ENCODE peak calls at places on chromosome 12, in eight cellular contexts. I is mesenchymal stem cell; Z is CD8-positive, alpha-beta memory T cell; T is astrocyte of the spinal cord; Y is lung; M is upper lobe of left lung; W is dorsolateral prefrontal cortex; Q is aorta. E is an unnamed sample.

GRCh38 chr12:4119157-4119761 is 154.3 kb upstream of the CCND2 start:
- DNase-seq in I (no peak), Z (no peak), T (no peak), Y (peak), M (no peak), W (no peak), Q (no peak), E (no peak)

GRCh38 chr12:106174876-106175275 is 36.1 kb upstream of the NUAK1 start:
- DNase-seq in I (no peak), Z (no peak), T (no peak), Y (no peak), M (no peak), W (no peak), Q (no peak), E (no peak)

GRCh38 chr12:56257491-56258067 is 605 bp downstream of the ANKRD52 start:
- DNase-seq in I (peak), Z (no peak), T (peak), Y (no peak), M (no peak), W (no peak), Q (no peak), E (no peak)

GRCh38 chr12:93098077-93098476 is 169.0 kb upstream of the EEA1 start:
- DNase-seq in I (peak), Z (peak), T (peak), Y (peak), M (no peak), W (no peak), Q (peak), E (no peak)

GRCh38 chr12:124026755-124027745 is 54.0 kb downstream of the ZNF664 start:
- DNase-seq in I (peak), Z (no peak), T (peak), Y (no peak), M (no peak), W (no peak), Q (no peak), E (no peak)

GRCh38 chr12:116123511-116124258 is 153.8 kb downstream of the MED13L start:
- DNase-seq in I (peak), Z (no peak), T (peak), Y (peak), M (no peak), W (peak), Q (no peak), E (no peak)

GRCh38 chr12:96233941-96234461 is 39.8 kb downstream of the ELK3 start:
- DNase-seq in I (no peak), Z (no peak), T (peak), Y (peak), M (peak), W (peak), Q (peak), E (no peak)

GRCh38 chr12:16523570-16524331 is 82.2 kb downstream of the LMO3 start:
- DNase-seq in I (no peak), Z (no peak), T (no peak), Y (no peak), M (no peak), W (no peak), Q (no peak), E (no peak)

GRCh38 chr12:16330554-16330953 is 16.9 kb upstream of the MGST1 start:
- DNase-seq in I (no peak), Z (no peak), T (no peak), Y (no peak), M (no peak), W (no peak), Q (no peak), E (no peak)

GRCh38 chr12:41795910-41796309 is 348.8 kb downstream of the GXYLT1 start:
- DNase-seq in I (no peak), Z (no peak), T (no peak), Y (no peak), M (no peak), W (no peak), Q (no peak), E (no peak)

GRCh38 chr12:108403952-108404351 is 64.8 kb upstream of the CMKLR1 start:
- DNase-seq in I (no peak), Z (no peak), T (no peak), Y (no peak), M (no peak), W (no peak), Q (no peak), E (no peak)

GRCh38 chr12:26231930-26232329 is 36.6 kb downstream of the SSPN start:
- DNase-seq in I (no peak), Z (no peak), T (no peak), Y (no peak), M (no peak), W (no peak), Q (no peak), E (no peak)

GRCh38 chr12:125091401-125091800 is 26.2 kb downstream of the AACS start:
- DNase-seq in I (no peak), Z (no peak), T (no peak), Y (no peak), M (no peak), W (no peak), Q (no peak), E (no peak)

GRCh38 chr12:1797011-1797901 is 23.1 kb upstream of the LRTM2 start:
- DNase-seq in I (no peak), Z (peak), T (no peak), Y (peak), M (peak), W (peak), Q (peak), E (no peak)

GRCh38 chr12:85714425-85714824 is 121.8 kb downstream of the RASSF9 start:
- DNase-seq in I (no peak), Z (no peak), T (no peak), Y (no peak), M (no peak), W (no peak), Q (no peak), E (no peak)

GRCh38 chr12:82524020-82524419 is 162.7 kb upstream of the TMTC2 start:
- DNase-seq in I (no peak), Z (no peak), T (no peak), Y (no peak), M (no peak), W (no peak), Q (no peak), E (peak)

GRCh38 chr12:109758406-109759075 is 44.9 kb downstream of the FAM222A start:
- DNase-seq in I (no peak), Z (no peak), T (no peak), Y (no peak), M (peak), W (peak), Q (peak), E (no peak)

GRCh38 chr12:31203261-31203660 is 122.7 kb downstream of the SINHCAF start:
- DNase-seq in I (no peak), Z (no peak), T (no peak), Y (no peak), M (no peak), W (no peak), Q (no peak), E (no peak)

GRCh38 chr12:12016284-12017100 is 54.2 kb upstream of the BCL2L14 start:
- DNase-seq in I (no peak), Z (no peak), T (no peak), Y (no peak), M (no peak), W (no peak), Q (no peak), E (no peak)

GRCh38 chr12:52820521-52820920 is 6.6 kb upstream of the KRT4 start:
- DNase-seq in I (no peak), Z (no peak), T (no peak), Y (no peak), M (no peak), W (no peak), Q (peak), E (no peak)

GRCh38 chr12:91988076-91988475 is 157.6 kb downstream of the BTG1 start:
- DNase-seq in I (no peak), Z (no peak), T (no peak), Y (no peak), M (no peak), W (no peak), Q (no peak), E (no peak)

GRCh38 chr12:12238605-12239004 is 28.2 kb downstream of the LRP6 start:
- DNase-seq in I (no peak), Z (no peak), T (no peak), Y (no peak), M (no peak), W (no peak), Q (no peak), E (no peak)

GRCh38 chr12:52050116-52050770 is 999 bp upstream of the NR4A1 start:
- DNase-seq in I (peak), Z (no peak), T (peak), Y (no peak), M (no peak), W (no peak), Q (no peak), E (no peak)

DNA sequence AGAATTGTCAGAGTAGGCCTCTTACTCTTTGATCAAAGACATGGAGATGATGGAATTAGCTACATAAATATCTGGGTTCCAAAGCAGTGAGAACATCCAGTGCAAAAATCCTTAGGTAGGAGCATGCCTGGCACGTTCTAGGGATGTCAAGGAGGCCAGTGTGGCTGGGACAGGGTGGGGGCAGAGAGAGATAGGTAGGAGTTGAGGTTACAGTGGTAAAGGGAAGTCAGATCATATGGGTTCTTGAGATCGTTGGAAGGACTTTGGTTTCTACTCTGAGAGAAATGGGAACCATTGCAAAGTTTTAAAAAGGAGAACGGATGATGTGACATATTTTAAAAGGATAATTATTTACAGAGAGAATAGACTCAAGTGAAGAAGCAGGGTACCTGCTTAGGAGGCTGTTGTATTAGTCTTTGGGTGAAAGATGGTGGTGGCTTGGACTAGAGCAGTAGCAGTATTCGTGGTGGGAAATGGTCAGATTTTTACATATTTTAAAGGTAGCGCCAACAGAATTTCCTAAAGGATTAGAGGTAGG is 47.5 kb upstream of the ATP2B1 start:
- DNase-seq in I (no peak), Z (no peak), T (no peak), Y (no peak), M (no peak), W (no peak), Q (no peak), E (no peak)
- H3K4me3 ChIP-seq in I (no peak), Z (no peak), T (no peak), Y (no peak), M (no peak), W (no peak), Q (no peak), E (no peak)

DNA sequence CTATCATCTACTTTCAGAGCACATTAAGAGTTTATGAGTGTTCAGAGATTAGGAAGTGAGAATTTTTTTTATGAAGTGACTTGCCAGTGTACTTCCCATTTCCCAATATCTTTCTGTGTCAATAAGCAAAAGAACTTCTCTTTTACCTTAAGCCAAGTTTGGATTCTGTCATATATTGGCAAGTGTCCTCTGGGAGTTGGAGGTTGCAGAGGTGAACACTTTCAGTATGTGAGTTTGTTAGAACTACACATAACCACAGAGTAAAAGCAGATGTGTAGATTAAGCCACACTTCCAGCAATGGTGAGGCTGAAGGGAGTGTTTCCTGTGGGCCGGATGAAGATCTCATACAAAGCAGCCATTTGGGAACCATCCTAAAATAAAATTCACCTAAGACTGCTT is 16.6 kb upstream of the KLRF1 start:
- DNase-seq in I (no peak), Z (no peak), T (no peak), Y (no peak), M (no peak), W (no peak), Q (no peak), E (no peak)
- H3K4me3 ChIP-seq in I (no peak), Z (no peak), T (no peak), Y (no peak), M (no peak), W (no peak), Q (no peak), E (no peak)

DNA sequence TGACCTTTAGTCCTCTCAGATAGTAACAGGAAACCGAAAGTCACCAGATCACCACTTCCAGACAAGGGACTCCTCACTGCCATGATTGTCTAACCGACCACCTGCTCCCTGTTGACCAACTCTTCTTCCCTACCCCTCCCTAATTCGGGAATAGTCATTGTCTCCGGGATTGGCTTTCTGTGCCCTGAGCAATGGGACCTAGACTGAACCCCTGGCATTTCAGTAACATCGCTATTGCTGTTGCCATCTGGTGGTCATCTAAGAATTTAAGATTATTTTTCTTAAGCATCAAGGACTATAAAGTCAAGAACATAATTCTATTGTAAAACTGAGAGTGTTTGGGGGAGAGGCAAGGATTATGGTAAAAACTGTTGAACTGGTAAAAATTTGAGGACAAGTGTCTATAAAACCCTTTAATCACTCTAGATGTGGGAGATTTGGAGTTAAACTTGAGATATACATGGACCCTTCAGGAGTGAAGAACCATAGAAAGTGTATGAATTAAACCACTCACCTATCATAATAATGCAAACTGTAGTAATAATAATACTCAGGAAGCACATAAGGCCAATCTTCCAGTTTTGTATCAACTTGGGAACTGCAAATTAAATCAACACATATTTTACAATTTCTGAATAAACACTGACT is 6.3 kb downstream of the CLEC2A start:
- DNase-seq in I (peak), Z (no peak), T (peak), Y (no peak), M (no peak), W (no peak), Q (no peak), E (no peak)
- H3K4me3 ChIP-seq in I (no peak), Z (peak), T (no peak), Y (no peak), M (peak), W (no peak), Q (no peak), E (peak)

GRCh38 chr12:6268484-6269157 is 41.9 kb upstream of the PLEKHG6 start:
- DNase-seq in I (no peak), Z (no peak), T (no peak), Y (no peak), M (no peak), W (no peak), Q (no peak), E (no peak)
- H3K4me3 ChIP-seq in I (no peak), Z (no peak), T (no peak), Y (no peak), M (no peak), W (no peak), Q (no peak), E (no peak)